ENCODE peak calls at places on chromosomes 2 and 18, in seven cellular contexts. Q, P, K, M, I, A and S are unnamed samples.

GRCh38 chr18:53745228-53745967 is 479.1 kb downstream of the MBD2 start:
- DNase-seq in Q (no peak), P (no peak), K (no peak), M (no peak), I (no peak), A (no peak), S (no peak)

GRCh38 chr18:31156831-31157763 is 5.6 kb downstream of the DSC1 start:
- DNase-seq in Q (no peak), P (no peak), K (no peak), M (no peak), I (no peak), A (no peak), S (no peak)

GRCh38 chr2:171260471-171261424 is 100.1 kb upstream of the TLK1 start:
- DNase-seq in Q (no peak), P (no peak), K (no peak), M (no peak), I (no peak), A (no peak), S (no peak)

GRCh38 chr18:76882186-76882585 is 59.8 kb downstream of the ZNF236 start:
- DNase-seq in Q (no peak), P (no peak), K (no peak), M (no peak), I (no peak), A (no peak), S (no peak)

GRCh38 chr2:95074663-95075439 is 46.8 kb downstream of the MRPS5 start:
- DNase-seq in Q (no peak), P (no peak), K (no peak), M (no peak), I (no peak), A (no peak), S (no peak)

GRCh38 chr2:12430036-12430795 is 286.5 kb upstream of the TRIB2 start:
- DNase-seq in Q (no peak), P (no peak), K (peak; percentile 76), M (no peak), I (no peak), A (no peak), S (no peak)

GRCh38 chr18:54880706-54881105 is 52.4 kb downstream of the RAB27B start:
- DNase-seq in Q (no peak), P (peak; percentile 75), K (peak; percentile 62), M (no peak), I (no peak), A (no peak), S (no peak)

GRCh38 chr2:148021059-148021985 is at the start of gene MBD5:
- DNase-seq in Q (peak; percentile 19), P (peak; percentile 5), K (peak; percentile 27), M (no peak), I (no peak), A (no peak), S (no peak)

GRCh38 chr2:226018641-226019040 is 619.1 kb downstream of the NYAP2 start:
- DNase-seq in Q (no peak), P (no peak), K (no peak), M (no peak), I (no peak), A (no peak), S (no peak)

GRCh38 chr2:241649414-241649813 is 11.9 kb downstream of the ATG4B start:
- DNase-seq in Q (no peak), P (no peak), K (peak; percentile 11), M (no peak), I (peak; percentile 51), A (no peak), S (no peak)

GRCh38 chr2:15334650-15335326 is 226.3 kb downstream of the NBAS start:
- DNase-seq in Q (peak; percentile 20), P (no peak), K (peak; percentile 8), M (no peak), I (no peak), A (no peak), S (no peak)

GRCh38 chr2:145277922-145278321 is 758.0 kb upstream of the ZEB2 start:
- DNase-seq in Q (no peak), P (no peak), K (peak; percentile 9), M (no peak), I (no peak), A (no peak), S (no peak)

GRCh38 chr2:29017716-29018275 is 36.7 kb downstream of the TOGARAM2 start:
- DNase-seq in Q (no peak), P (no peak), K (no peak), M (no peak), I (no peak), A (no peak), S (no peak)

GRCh38 chr2:239198221-239198620 is 202.6 kb downstream of the HDAC4 start:
- DNase-seq in Q (no peak), P (no peak), K (no peak), M (no peak), I (no peak), A (no peak), S (no peak)

GRCh38 chr2:72011791-72012190 is 135.9 kb downstream of the CYP26B1 start:
- DNase-seq in Q (no peak), P (no peak), K (no peak), M (no peak), I (no peak), A (no peak), S (no peak)

GRCh38 chr2:190216829-190217228 is 102.8 kb downstream of the HIBCH start:
- DNase-seq in Q (no peak), P (no peak), K (no peak), M (no peak), I (peak; percentile 41), A (no peak), S (no peak)

GRCh38 chr18:76545433-76546281 is 50.6 kb upstream of the ZNF516 start:
- DNase-seq in Q (no peak), P (no peak), K (no peak), M (no peak), I (no peak), A (no peak), S (no peak)

GRCh38 chr18:13614318-13614643 is 112.1 kb downstream of the FAM210A start:
- DNase-seq in Q (no peak), P (no peak), K (no peak), M (no peak), I (no peak), A (no peak), S (no peak)

GRCh38 chr2:98298685-98299180 is 47.5 kb upstream of the CNGA3 start:
- DNase-seq in Q (no peak), P (no peak), K (no peak), M (no peak), I (no peak), A (no peak), S (no peak)

GRCh38 chr2:196205891-196206408 is 34.6 kb upstream of the STK17B start:
- DNase-seq in Q (peak; percentile 82), P (no peak), K (no peak), M (peak; percentile 14), I (no peak), A (no peak), S (peak; percentile 14)

GRCh38 chr2:11103984-11104793 is 51.1 kb upstream of the SLC66A3 start:
- DNase-seq in Q (no peak), P (no peak), K (no peak), M (no peak), I (no peak), A (no peak), S (no peak)

GRCh38 chr2:65550246-65550645 is 117.8 kb upstream of the SPRED2 start:
- DNase-seq in Q (no peak), P (no peak), K (no peak), M (no peak), I (no peak), A (no peak), S (no peak)

GRCh38 chr18:25044694-25045093 is 307.3 kb downstream of the ZNF521 start:
- DNase-seq in Q (no peak), P (no peak), K (no peak), M (no peak), I (no peak), A (no peak), S (no peak)

DNA sequence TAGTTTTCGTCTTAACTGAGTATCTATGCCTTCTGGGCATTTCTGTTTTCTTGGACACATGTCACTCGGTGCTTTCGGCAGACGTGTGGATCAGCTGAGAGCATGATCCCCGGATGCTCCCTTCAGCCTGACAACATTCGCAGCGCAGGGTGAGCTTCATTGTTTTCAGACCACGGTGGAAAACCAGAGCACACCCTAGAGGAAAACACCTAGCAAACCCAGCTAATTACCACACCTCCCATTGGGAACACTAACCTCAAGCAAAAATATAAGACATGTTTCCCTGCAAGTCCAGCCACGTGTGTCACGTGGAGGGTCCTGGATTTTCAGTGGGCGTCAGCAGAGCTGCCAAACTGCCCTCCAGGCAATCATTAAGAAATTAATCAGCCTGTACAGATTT is 31.0 kb downstream of the ANKRD29 start:
- DNase-seq in Q (no peak), P (no peak), K (no peak), M (no peak), I (no peak), A (no peak), S (no peak)
- TF ChIP-seq CTCF in Q (no peak), P (no peak), K (no peak), M (no peak), I (no peak), A (no peak), S (no peak)

GRCh38 chr2:177211602-177212105 is 940 bp upstream of the HNRNPA3 start:
- DNase-seq in Q (no peak), P (no peak), K (no peak), M (no peak), I (no peak), A (no peak), S (no peak)

GRCh38 chr2:177211148-177211547 is 1.4 kb upstream of the HNRNPA3 start:
- DNase-seq in Q (no peak), P (no peak), K (no peak), M (no peak), I (no peak), A (no peak), S (no peak)

GRCh38 chr2:177217247-177217843 is 4.8 kb downstream of the HNRNPA3 start:
- DNase-seq in Q (no peak), P (no peak), K (no peak), M (no peak), I (no peak), A (no peak), S (no peak)

GRCh38 chr2:177212895-177213856 is 582 bp downstream of the HNRNPA3 start:
- DNase-seq in Q (peak; percentile 85), P (peak; percentile 29), K (peak; percentile 84), M (peak; percentile 96), I (peak; percentile 94), A (peak; percentile 73), S (peak; percentile 74)

GRCh38 chr2:177212106-177212894 is at the start of gene HNRNPA3:
- DNase-seq in Q (peak; percentile 98), P (peak; percentile 94), K (peak; percentile 99), M (peak; percentile 99), I (peak; percentile 99), A (peak; percentile 97), S (peak; percentile 75)
- TF ChIP-seq CTCF in Q (peak; percentile 18), P (peak; percentile 11), K (peak; percentile 7), M (peak; percentile 60), I (peak; percentile 49), A (peak; percentile 10), S (no peak)

DNA sequence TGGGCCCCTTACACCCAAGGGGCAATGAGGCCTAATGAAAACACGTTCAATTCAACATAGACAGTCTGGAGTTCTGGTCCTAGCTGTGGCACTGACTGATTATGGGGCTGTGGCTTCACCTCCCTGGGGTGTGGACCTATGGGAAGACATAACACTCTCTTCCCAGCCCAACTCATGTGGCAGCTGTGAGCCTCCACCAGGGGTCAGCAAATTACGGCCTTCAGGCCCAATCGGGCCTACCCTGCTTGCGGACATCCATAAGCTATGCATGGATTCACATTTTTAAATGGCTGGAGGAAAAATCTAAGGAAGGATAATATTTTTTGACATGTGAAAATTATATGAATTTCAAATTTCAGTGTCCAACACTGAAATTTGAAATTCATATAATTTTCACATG is 101.3 kb downstream of the LOXHD1 start:
- DNase-seq in Q (no peak), P (no peak), K (no peak), M (peak; percentile 11), I (peak; percentile 33), A (peak; percentile 32), S (no peak)
- TF ChIP-seq CTCF in Q (peak; percentile 16), P (peak; percentile 49), K (peak; percentile 47), M (peak; percentile 65), I (peak; percentile 71), A (peak; percentile 85), S (peak; percentile 30)

GRCh38 chr2:47016172-47016913 is 100.7 kb upstream of the MCFD2 start:
- DNase-seq in Q (peak; percentile 80), P (peak; percentile 80), K (peak; percentile 94), M (no peak), I (no peak), A (peak; percentile 60), S (no peak)
- TF ChIP-seq CTCF in Q (peak; percentile 52), P (peak; percentile 22), K (peak; percentile 33), M (no peak), I (no peak), A (peak; percentile 19), S (no peak)